ENCODE peak calls at places on chromosomes 1 and 21, in four cellular contexts. One of them, this sample, is unnamed.

GRCh38 chr1:110086959-110087358 is 16.5 kb upstream of the ALX3 start:
- DNase-seq in HCT116: no peak
- DNase-seq in HepG2: no peak
- DNase-seq in K562: no peak
- DNase-seq in this sample: no peak

GRCh38 chr1:77281491-77282186 is at the start of gene AK5:
- DNase-seq in HepG2: no peak
- DNase-seq in K562: no peak
- DNase-seq in HCT116: no peak
- DNase-seq in this sample: no peak

GRCh38 chr1:166064324-166064926 is 102.4 kb downstream of the FAM78B start:
- DNase-seq in K562: no peak
- DNase-seq in HCT116: no peak
- DNase-seq in HepG2: no peak
- DNase-seq in this sample: no peak

GRCh38 chr1:84956097-84956496 is 40.8 kb downstream of the MCOLN2 start:
- DNase-seq in HCT116: no peak
- DNase-seq in K562: no peak
- DNase-seq in HepG2: no peak
- DNase-seq in this sample: no peak

GRCh38 chr1:180262628-180263488 is 32.8 kb downstream of the LHX4 start:
- DNase-seq in HepG2: no peak
- DNase-seq in HCT116: no peak
- DNase-seq in K562: no peak
- DNase-seq in this sample: no peak

GRCh38 chr1:231990388-231990787 is 363.8 kb downstream of the DISC1 start:
- DNase-seq in K562: no peak
- DNase-seq in HCT116: no peak
- DNase-seq in HepG2: no peak
- DNase-seq in this sample: no peak

GRCh38 chr1:1425753-1426495 is 4.8 kb upstream of the ANKRD65 start:
- DNase-seq in K562: peak; percentile 66
- DNase-seq in HepG2: no peak
- DNase-seq in HCT116: no peak
- DNase-seq in this sample: no peak

GRCh38 chr1:235127774-235128452 is 724 bp downstream of the TOMM20 start:
- DNase-seq in K562: no peak
- DNase-seq in HepG2: no peak
- DNase-seq in HCT116: no peak
- DNase-seq in this sample: no peak

GRCh38 chr1:78102082-78102481 is 56.3 kb downstream of the GIPC2 start:
- DNase-seq in HCT116: no peak
- DNase-seq in K562: no peak
- DNase-seq in HepG2: no peak
- DNase-seq in this sample: no peak

GRCh38 chr1:222136869-222137268 is 395.0 kb upstream of the DUSP10 start:
- DNase-seq in K562: no peak
- DNase-seq in HCT116: no peak
- DNase-seq in HepG2: no peak
- DNase-seq in this sample: no peak

GRCh38 chr21:41767606-41768370 is 936 bp upstream of the RIPK4 start:
- DNase-seq in HepG2: no peak
- DNase-seq in HCT116: no peak
- DNase-seq in K562: no peak
- DNase-seq in this sample: no peak

GRCh38 chr1:209646558-209646957 is 5.7 kb downstream of the LAMB3 start:
- DNase-seq in HepG2: no peak
- DNase-seq in K562: no peak
- DNase-seq in HCT116: no peak
- DNase-seq in this sample: no peak

GRCh38 chr1:155858805-155859233 is 548 bp upstream of the SYT11 start:
- DNase-seq in HCT116: no peak
- DNase-seq in K562: no peak
- DNase-seq in HepG2: no peak
- DNase-seq in this sample: no peak

GRCh38 chr21:45322231-45322959 is 34.7 kb upstream of the POFUT2 start:
- DNase-seq in HCT116: no peak
- DNase-seq in K562: no peak
- DNase-seq in HepG2: no peak
- DNase-seq in this sample: no peak

GRCh38 chr1:169024255-169024654 is 82.2 kb upstream of the ATP1B1 start:
- DNase-seq in HCT116: no peak
- DNase-seq in HepG2: no peak
- DNase-seq in K562: no peak
- DNase-seq in this sample: no peak

GRCh38 chr1:67256291-67257172 is 51.1 kb upstream of the IL12RB2 start:
- DNase-seq in K562: no peak
- DNase-seq in HepG2: no peak
- DNase-seq in HCT116: no peak
- DNase-seq in this sample: no peak

GRCh38 chr1:212968385-212968863 is 18.1 kb downstream of the VASH2 start:
- DNase-seq in K562: no peak
- DNase-seq in HCT116: no peak
- DNase-seq in HepG2: no peak
- DNase-seq in this sample: no peak

GRCh38 chr1:103220503-103221095 is 112.3 kb upstream of the COL11A1 start:
- DNase-seq in HCT116: no peak
- DNase-seq in HepG2: no peak
- DNase-seq in K562: no peak
- DNase-seq in this sample: no peak

GRCh38 chr1:182766050-182766449 is 23.5 kb upstream of the NPL start:
- DNase-seq in HepG2: no peak
- DNase-seq in HCT116: no peak
- DNase-seq in K562: no peak
- DNase-seq in this sample: no peak

GRCh38 chr1:59433440-59433813 is 136.5 kb downstream of the FGGY start:
- DNase-seq in K562: no peak
- DNase-seq in HepG2: no peak
- DNase-seq in HCT116: no peak
- DNase-seq in this sample: no peak

GRCh38 chr1:5921129-5921528 is 71.1 kb downstream of the NPHP4 start:
- DNase-seq in HCT116: no peak
- DNase-seq in K562: no peak
- DNase-seq in HepG2: no peak
- DNase-seq in this sample: no peak

GRCh38 chr1:116697892-116698595 is 30.5 kb upstream of the IGSF3 start:
- DNase-seq in HCT116: no peak
- DNase-seq in K562: peak; percentile 67
- DNase-seq in HepG2: no peak
- DNase-seq in this sample: no peak

GRCh38 chr1:26530540-26530897 is 958 bp downstream of the RPS6KA1 start:
- DNase-seq in K562: no peak
- DNase-seq in HepG2: no peak
- DNase-seq in HCT116: no peak
- DNase-seq in this sample: no peak
- TF ChIP-seq TCF7L2 in K562: no peak
- TF ChIP-seq TCF7L2 in HepG2: no peak
- TF ChIP-seq TCF7L2 in HCT116: no peak
- TF ChIP-seq TCF7L2 in this sample: no peak

DNA sequence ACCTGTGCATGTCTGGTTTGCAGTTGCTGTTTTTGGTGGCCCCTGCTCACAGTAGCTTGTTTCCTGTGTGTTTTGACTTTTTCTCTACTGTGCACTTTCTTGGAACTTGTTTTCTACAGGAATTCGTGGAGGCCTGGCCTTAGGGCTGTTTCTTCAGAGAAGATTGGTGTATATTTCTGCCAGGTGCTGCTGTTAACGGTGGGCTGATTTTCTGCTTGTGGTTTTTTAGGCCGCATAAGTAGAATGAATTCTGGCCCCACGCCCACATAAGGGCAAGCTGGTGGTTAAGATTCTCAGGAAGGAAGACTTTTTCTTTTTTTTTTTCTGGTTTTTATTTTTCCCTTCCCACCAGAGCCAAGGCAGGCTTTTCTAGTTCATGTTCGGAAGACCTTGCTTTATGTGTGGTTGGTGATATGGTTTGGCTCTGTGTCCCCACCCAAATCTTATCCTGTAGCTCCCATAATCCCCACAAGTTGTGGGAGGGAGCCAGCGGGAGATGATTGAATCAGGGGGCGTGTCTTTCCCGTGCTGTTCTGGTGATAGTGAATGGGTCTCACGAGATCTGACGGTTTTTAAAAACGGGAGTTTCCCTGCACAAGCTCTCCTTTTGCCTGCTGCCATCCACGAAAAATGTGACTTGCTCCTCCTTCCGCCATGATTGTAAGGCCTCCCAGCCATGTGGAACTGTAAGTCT is 71.5 kb upstream of the DISP3 start:
- DNase-seq in K562: no peak
- DNase-seq in HepG2: no peak
- DNase-seq in HCT116: no peak
- DNase-seq in this sample: no peak
- H3K27ac ChIP-seq in K562: no peak overlapping the region
- H3K27ac ChIP-seq in HepG2: no peak overlapping the region
- H3K27ac ChIP-seq in HCT116: no peak overlapping the region
- H3K27ac ChIP-seq in this sample: no peak overlapping the region

DNA sequence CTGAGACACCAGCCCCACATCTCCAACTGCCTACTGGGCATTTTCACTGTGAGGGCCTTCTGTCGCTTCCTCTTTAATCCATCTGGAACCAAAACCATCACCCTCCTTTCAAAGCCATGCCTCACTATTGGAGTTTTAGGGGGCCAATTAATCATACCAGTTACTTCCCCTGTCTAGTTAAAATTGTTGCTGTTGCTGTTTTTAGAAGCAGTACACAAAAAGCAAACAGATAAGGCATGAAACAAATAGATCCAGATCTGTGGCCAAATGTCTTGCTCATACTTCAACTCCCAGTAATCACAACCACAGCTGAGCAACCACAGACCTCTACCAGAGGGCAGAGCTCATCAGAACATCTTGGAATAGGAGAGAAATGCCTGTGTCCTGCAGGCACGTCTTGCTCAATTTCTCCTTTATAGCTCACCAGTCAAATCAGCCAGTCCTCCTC is 133.8 kb upstream of the C1orf105 start:
- DNase-seq in K562: no peak
- DNase-seq in HCT116: no peak
- DNase-seq in HepG2: no peak
- DNase-seq in this sample: no peak
- TF ChIP-seq SIN3A in K562: no peak
- TF ChIP-seq SIN3A in HCT116: no peak
- TF ChIP-seq SIN3A in HepG2: no peak
- TF ChIP-seq SIN3A in this sample: no peak

GRCh38 chr1:162070825-162071224 is 1.3 kb downstream of the NOS1AP start:
- DNase-seq in HepG2: no peak
- DNase-seq in HCT116: no peak
- DNase-seq in K562: no peak
- DNase-seq in this sample: no peak

GRCh38 chr1:162074548-162074947 is 5.1 kb downstream of the NOS1AP start:
- DNase-seq in HCT116: peak; percentile 67
- DNase-seq in HepG2: peak; percentile 28
- DNase-seq in K562: no peak
- DNase-seq in this sample: no peak

GRCh38 chr1:162072770-162073169 is 3.3 kb downstream of the NOS1AP start:
- DNase-seq in HCT116: no peak
- DNase-seq in HepG2: no peak
- DNase-seq in K562: no peak
- DNase-seq in this sample: no peak

GRCh38 chr1:162069334-162070093 is at the start of gene NOS1AP:
- DNase-seq in HepG2: peak; percentile 59
- DNase-seq in HCT116: peak; percentile 35
- DNase-seq in K562: peak; percentile 91
- DNase-seq in this sample: no peak

DNA sequence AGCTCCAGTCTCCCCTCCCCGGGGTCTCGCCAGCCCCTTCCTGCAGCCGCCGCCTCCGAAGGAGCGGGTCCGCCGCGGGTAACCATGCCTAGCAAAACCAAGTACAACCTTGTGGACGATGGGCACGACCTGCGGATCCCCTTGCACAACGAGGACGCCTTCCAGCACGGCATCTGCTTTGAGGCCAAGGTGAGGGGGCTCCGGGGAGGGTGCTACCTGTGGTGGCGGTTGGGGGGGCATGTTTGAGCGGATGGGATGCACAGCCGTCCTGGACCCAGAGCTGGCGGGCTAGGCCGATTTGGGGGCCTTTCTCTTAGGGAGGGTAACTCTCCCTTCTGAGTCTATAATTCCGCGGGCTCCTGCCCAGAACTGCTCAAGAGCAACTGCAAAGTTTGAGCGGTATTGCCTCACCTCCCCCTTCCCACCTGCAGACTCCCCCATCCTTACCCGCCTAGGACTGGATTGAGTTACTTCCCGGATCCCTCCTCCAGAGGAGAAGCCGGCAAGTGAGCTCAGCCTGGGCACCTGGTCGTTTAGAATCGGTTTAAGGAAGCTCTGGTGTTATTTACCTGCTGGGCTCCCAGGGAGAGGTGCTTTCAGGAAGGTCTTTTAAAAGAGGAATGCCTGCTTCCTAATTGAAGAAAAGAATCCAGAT is 730 bp downstream of the NOS1AP start:
- DNase-seq in HCT116: no peak
- DNase-seq in HepG2: no peak
- DNase-seq in K562: peak; percentile 12
- DNase-seq in this sample: no peak
- TF ChIP-seq TCF7L2 in HCT116: no peak
- TF ChIP-seq TCF7L2 in HepG2: no peak
- TF ChIP-seq TCF7L2 in K562: no peak
- TF ChIP-seq TCF7L2 in this sample: no peak

GRCh38 chr1:244324176-244324883 is 127.4 kb downstream of the ADSS2 start:
- DNase-seq in HCT116: no peak
- DNase-seq in K562: no peak
- DNase-seq in HepG2: no peak
- DNase-seq in this sample: no peak
- H3K27ac ChIP-seq in HCT116: peak overlapping the region; percentile 83
- H3K27ac ChIP-seq in K562: peak overlapping the region; percentile 42
- H3K27ac ChIP-seq in HepG2: no peak overlapping the region
- H3K27ac ChIP-seq in this sample: no peak overlapping the region

GRCh38 chr1:170146861-170147260 is 1.1 kb downstream of the NTMT2 start:
- DNase-seq in K562: no peak
- DNase-seq in HCT116: no peak
- DNase-seq in HepG2: no peak
- DNase-seq in this sample: no peak
- TF ChIP-seq SIN3A in K562: no peak
- TF ChIP-seq SIN3A in HCT116: no peak
- TF ChIP-seq SIN3A in HepG2: no peak
- TF ChIP-seq SIN3A in this sample: no peak

DNA sequence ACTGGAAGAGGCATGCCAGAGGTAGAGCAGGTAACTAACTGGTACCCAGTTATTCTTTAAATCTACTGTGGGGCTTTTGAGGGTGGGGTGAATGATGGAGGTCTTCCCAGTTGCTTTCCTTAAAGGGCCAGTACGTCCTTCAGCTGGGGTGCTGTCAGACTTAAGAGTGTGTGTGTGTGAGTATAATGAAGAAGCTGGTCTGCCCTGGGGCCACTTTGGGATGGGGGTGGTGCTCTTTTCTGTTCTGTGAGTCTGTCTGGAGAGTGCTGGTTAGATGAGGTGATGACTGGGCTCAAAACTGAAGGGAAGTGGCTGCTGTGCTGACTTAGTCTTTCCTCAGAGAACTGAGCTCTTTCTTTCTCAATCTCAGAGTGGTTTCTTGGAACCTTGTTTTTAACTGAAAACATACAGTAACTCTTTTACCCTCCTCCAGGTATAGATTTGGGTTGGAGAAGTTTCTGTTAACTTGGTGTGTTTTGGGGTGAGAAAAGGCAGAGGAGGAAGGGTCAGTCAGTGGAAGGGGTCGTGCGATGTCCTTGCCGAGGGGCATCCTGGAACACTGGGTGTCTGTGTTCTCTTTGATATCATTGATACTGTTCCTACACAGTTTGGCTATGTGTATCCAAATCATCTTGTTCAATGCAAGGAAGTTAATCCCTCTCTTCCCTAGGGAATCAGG is 746 bp downstream of the MACF1 start:
- DNase-seq in K562: peak; percentile 36
- DNase-seq in HCT116: no peak
- DNase-seq in HepG2: no peak
- DNase-seq in this sample: no peak
- TF ChIP-seq TCF7L2 in K562: no peak
- TF ChIP-seq TCF7L2 in HCT116: no peak
- TF ChIP-seq TCF7L2 in HepG2: no peak
- TF ChIP-seq TCF7L2 in this sample: no peak

GRCh38 chr1:22754106-22754768 is 43.6 kb downstream of the EPHB2 start:
- DNase-seq in HCT116: no peak
- DNase-seq in K562: no peak
- DNase-seq in HepG2: no peak
- DNase-seq in this sample: no peak
- H3K27ac ChIP-seq in HCT116: no peak overlapping the region
- H3K27ac ChIP-seq in K562: no peak overlapping the region
- H3K27ac ChIP-seq in HepG2: no peak overlapping the region
- H3K27ac ChIP-seq in this sample: no peak overlapping the region

This sample was measured in Panc1.